ENCODE peak calls at places on chromosomes 16 and 17, in eight cellular contexts. K is activated naive CD8-positive, alpha-beta T cell treated with anti-CD3 and anti-CD28 coated beads, Interleukin-2, amount 50 U/mL, for 24 hours; T is activated CD4-positive, alpha-beta T cell treated with anti-CD3 and anti-CD28 coated beads, Interleukin-2, amount 50 U/mL, for 1 hour; E is heart left ventricle; O is tibial nerve; B is NCI-H1417; H is activated gamma-delta T cell treated with Interleukin-2 at 50 U/mL for 16 hours; J is T47D. Y is an unnamed sample.

GRCh38 chr17:39722965-39723848 is 7.1 kb downstream of the MIEN1 start:
- DNase-seq in K (peak), T (no peak), E (peak), O (no peak), B (no peak), H (no peak), J (no peak), Y (no peak)

GRCh38 chr17:7552621-7553051 is 3.8 kb downstream of the TNFSF12 start:
- DNase-seq in K (no peak), T (no peak), E (no peak), O (peak), B (no peak), H (no peak), J (no peak), Y (no peak)

GRCh38 chr17:9402590-9403199 is 172.9 kb downstream of the STX8 start:
- DNase-seq in K (peak), T (peak), E (no peak), O (no peak), B (no peak), H (no peak), J (no peak), Y (no peak)

GRCh38 chr16:86575754-86576557 is 2.4 kb upstream of the FOXL1 start:
- DNase-seq in K (peak), T (peak), E (peak), O (peak), B (no peak), H (no peak), J (peak), Y (peak)

GRCh38 chr17:36697907-36698526 is 96.6 kb downstream of the MRM1 start:
- DNase-seq in K (no peak), T (no peak), E (no peak), O (no peak), B (no peak), H (no peak), J (no peak), Y (no peak)

GRCh38 chr16:84045818-84046470 is 3.3 kb upstream of the SLC38A8 start:
- DNase-seq in K (no peak), T (no peak), E (peak), O (no peak), B (no peak), H (no peak), J (no peak), Y (no peak)

GRCh38 chr17:41133880-41134735 is 6.2 kb downstream of the KRTAP4-6 start:
- DNase-seq in K (no peak), T (no peak), E (no peak), O (no peak), B (no peak), H (no peak), J (no peak), Y (no peak)

GRCh38 chr17:61410555-61411089 is 11.0 kb downstream of the TBX2 start:
- DNase-seq in K (peak), T (peak), E (peak), O (peak), B (peak), H (peak), J (peak), Y (no peak)

GRCh38 chr17:2874211-2874686 is 78.0 kb downstream of the RAP1GAP2 start:
- DNase-seq in K (no peak), T (no peak), E (no peak), O (no peak), B (no peak), H (no peak), J (peak), Y (no peak)

GRCh38 chr16:80654094-80654862 is 113.5 kb downstream of the DYNLRB2 start:
- DNase-seq in K (no peak), T (no peak), E (no peak), O (no peak), B (no peak), H (no peak), J (no peak), Y (no peak)

GRCh38 chr17:34423978-34424813 is 61.2 kb upstream of the CCL1 start:
- DNase-seq in K (no peak), T (no peak), E (no peak), O (no peak), B (no peak), H (no peak), J (no peak), Y (no peak)

GRCh38 chr16:54867302-54867832 is 63.3 kb upstream of the IRX5 start:
- DNase-seq in K (no peak), T (no peak), E (no peak), O (no peak), B (no peak), H (no peak), J (no peak), Y (no peak)

GRCh38 chr17:1377334-1377733 is 22.7 kb downstream of the YWHAE start:
- DNase-seq in K (no peak), T (no peak), E (no peak), O (no peak), B (no peak), H (no peak), J (no peak), Y (no peak)

GRCh38 chr17:82668024-82668630 is 19.9 kb upstream of the WDR45B start:
- DNase-seq in K (no peak), T (no peak), E (peak), O (no peak), B (no peak), H (no peak), J (no peak), Y (no peak)

GRCh38 chr16:87363771-87364476 is 19.7 kb downstream of the FBXO31 start:
- DNase-seq in K (no peak), T (no peak), E (peak), O (no peak), B (no peak), H (no peak), J (no peak), Y (peak)

GRCh38 chr16:1022466-1022865 is 40.9 kb downstream of the SOX8 start:
- DNase-seq in K (no peak), T (no peak), E (no peak), O (no peak), B (no peak), H (no peak), J (no peak), Y (no peak)

GRCh38 chr16:68987734-68988457 is 117.6 kb upstream of the HAS3 start:
- DNase-seq in K (no peak), T (no peak), E (no peak), O (no peak), B (no peak), H (no peak), J (no peak), Y (no peak)

GRCh38 chr17:45428954-45429337 is 3.7 kb downstream of the ARHGAP27 start:
- DNase-seq in K (no peak), T (no peak), E (no peak), O (no peak), B (no peak), H (no peak), J (no peak), Y (no peak)

GRCh38 chr16:2033057-2033911 is 6.6 kb downstream of the NHERF2 start:
- DNase-seq in K (no peak), T (no peak), E (peak), O (peak), B (no peak), H (no peak), J (peak), Y (no peak)

GRCh38 chr17:7823581-7824001 is 10.4 kb upstream of the KDM6B start:
- DNase-seq in K (no peak), T (no peak), E (no peak), O (no peak), B (no peak), H (no peak), J (no peak), Y (no peak)

GRCh38 chr17:42937712-42938596 is 26.3 kb downstream of the AARSD1 start:
- DNase-seq in K (peak), T (peak), E (no peak), O (peak), B (no peak), H (no peak), J (peak), Y (peak)

GRCh38 chr16:27102701-27103575 is 36.2 kb downstream of the C16orf82 start:
- DNase-seq in K (no peak), T (no peak), E (no peak), O (no peak), B (no peak), H (no peak), J (no peak), Y (no peak)

GRCh38 chr17:57387575-57387974 is 131.3 kb downstream of the MSI2 start:
- DNase-seq in K (no peak), T (no peak), E (no peak), O (no peak), B (no peak), H (no peak), J (no peak), Y (no peak)

GRCh38 chr17:16585796-16586195 is 16.8 kb upstream of the ZNF287 start:
- DNase-seq in K (no peak), T (no peak), E (no peak), O (peak), B (no peak), H (no peak), J (no peak), Y (no peak)

GRCh38 chr17:10357768-10358167 is 15.0 kb downstream of the MYH13 start:
- DNase-seq in K (peak), T (no peak), E (no peak), O (no peak), B (no peak), H (peak), J (no peak), Y (no peak)

GRCh38 chr16:70689035-70689969 is 3.4 kb upstream of the MTSS2 start:
- DNase-seq in K (no peak), T (no peak), E (peak), O (no peak), B (no peak), H (no peak), J (no peak), Y (no peak)

GRCh38 chr17:79201536-79202227 is 127.1 kb downstream of the ENGASE start:
- DNase-seq in K (no peak), T (no peak), E (no peak), O (no peak), B (no peak), H (no peak), J (no peak), Y (no peak)

GRCh38 chr16:11356573-11357331 is 11.5 kb downstream of the RMI2 start:
- DNase-seq in K (peak), T (peak), E (peak), O (peak), B (peak), H (peak), J (no peak), Y (peak)

GRCh38 chr16:67959520-67959919 is 8.9 kb downstream of the SLC12A4 start:
- DNase-seq in K (no peak), T (no peak), E (peak), O (peak), B (no peak), H (no peak), J (no peak), Y (no peak)

Y was measured in COR-L47.